ENCODE peak calls at places on chromosomes 7 and 10, in four cellular contexts. M is IMR-90, P is H1, F is mesendoderm. D is an unnamed sample.

GRCh38 chr10:132397036-132397541 is at the start of gene PWWP2B:
- DNase-seq in P (no peak), F (no peak), M (peak), D (no peak)

GRCh38 chr7:47941136-47941844 is 7.0 kb downstream of the PKD1L1 start:
- DNase-seq in P (no peak), M (peak), F (no peak), D (no peak)

GRCh38 chr7:29754874-29755490 is 51.3 kb upstream of the WIPF3 start:
- DNase-seq in F (no peak), P (no peak), M (no peak), D (no peak)

GRCh38 chr7:112252691-112253090 is 46.2 kb downstream of the ZNF277 start:
- DNase-seq in M (no peak), F (peak), P (no peak), D (no peak)

GRCh38 chr7:149476791-149477190 is 15.9 kb upstream of the ZNF777 start:
- DNase-seq in P (peak), F (no peak), M (no peak), D (no peak)

GRCh38 chr7:34928052-34928451 is 109.2 kb downstream of the DPY19L1 start:
- DNase-seq in P (peak), F (peak), M (no peak), D (peak)

GRCh38 chr10:22071332-22071731 is 67.8 kb upstream of the DNAJC1 start:
- DNase-seq in P (no peak), F (no peak), M (no peak), D (no peak)

GRCh38 chr10:13219685-13220670 is 14.2 kb downstream of the UCMA start:
- DNase-seq in P (peak), M (peak), F (peak), D (no peak)

GRCh38 chr10:15419279-15419874 is 48.3 kb upstream of the FAM171A1 start:
- DNase-seq in F (peak), M (peak), P (no peak), D (peak)

GRCh38 chr7:91243591-91244368 is 20.5 kb upstream of the FZD1 start:
- DNase-seq in P (no peak), F (no peak), M (peak), D (no peak)

GRCh38 chr7:38973760-38974159 is 3.9 kb upstream of the POU6F2 start:
- DNase-seq in M (no peak), F (peak), P (no peak), D (no peak)

GRCh38 chr7:38978474-38978873 is 765 bp downstream of the POU6F2 start:
- DNase-seq in P (no peak), F (peak), M (no peak), D (no peak)

GRCh38 chr7:38977658-38978057 is at the start of gene POU6F2:
- DNase-seq in F (no peak), M (no peak), P (no peak), D (no peak)

GRCh38 chr7:38975944-38976392 is 1.7 kb upstream of the POU6F2 start:
- DNase-seq in P (peak), F (peak), M (no peak), D (peak)
- H3K4me3 ChIP-seq in P (peak), F (no peak), M (no peak), D (no peak)

GRCh38 chr10:34337917-34338316 is 477.2 kb downstream of the PARD3 start:
- DNase-seq in M (no peak), F (no peak), P (no peak), D (no peak)
- H2BK5ac ChIP-seq in M (no peak), F (no peak), P (no peak), D (no peak)

GRCh38 chr7:38863609-38864291 is 45.2 kb downstream of the VPS41 start:
- DNase-seq in M (no peak), F (peak), P (no peak), D (no peak)

GRCh38 chr7:38858281-38858884 is 50.6 kb downstream of the VPS41 start:
- DNase-seq in M (peak), P (no peak), F (peak), D (no peak)

DNA sequence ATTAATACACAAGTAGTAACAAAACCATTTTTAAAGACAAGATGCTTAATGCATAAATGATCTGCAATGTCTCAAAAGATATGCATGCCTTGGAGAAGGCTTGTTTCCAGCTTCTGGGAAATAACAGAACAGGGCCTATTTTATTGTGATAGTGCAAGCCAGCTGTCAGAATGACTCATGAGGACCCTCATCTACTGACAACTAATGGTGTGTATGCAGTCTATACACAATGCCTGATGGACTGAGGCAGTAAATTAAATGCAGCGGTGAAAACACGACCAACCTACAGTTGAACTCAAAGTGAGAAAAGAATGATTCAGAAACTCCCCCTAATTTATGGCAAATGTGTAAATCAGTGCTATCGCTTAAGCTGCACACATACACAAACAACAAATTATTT is 46.3 kb downstream of the VPS41 start:
- DNase-seq in P (no peak), F (no peak), M (no peak), D (no peak)
- H3K27ac ChIP-seq in P (no peak), F (no peak), M (no peak), D (no peak)

GRCh38 chr10:44384601-44385422 is at the start of gene CXCL12:
- DNase-seq in P (peak), M (peak), F (peak), D (no peak)
- H3K4me3 ChIP-seq in P (peak), M (peak), F (peak), D (peak)

GRCh38 chr10:119665901-119666708 is 14.9 kb downstream of the BAG3 start:
- DNase-seq in F (no peak), P (no peak), M (peak), D (no peak)
- H2BK5ac ChIP-seq in F (no peak), P (peak), M (peak), D (no peak)

GRCh38 chr7:74023037-74023436 is 4.9 kb upstream of the ELN start:
- DNase-seq in M (peak), P (no peak), F (peak), D (no peak)
- H3K27ac ChIP-seq in M (no peak), P (no peak), F (no peak), D (no peak)